ENCODE peak calls at places on chromosome 15, in nine cellular contexts. B is IMR-90, K is keratinocyte, Y is mammary epithelial cell, M is kidney, O is PC-3, S is GM23248, E is astrocyte, Q is fibroblast of lung. G is an unnamed sample. For H3K4me1, the result is how much of the 10 kb centered on the place peaks cover.

GRCh38 chr15:83127547-83128150 is 20.2 kb downstream of the TM6SF1 start:
- DNase-seq in B (no peak), Q (no peak), K (no peak), E (no peak), M (no peak), S (no peak), O (peak), Y (no peak), G (peak)

GRCh38 chr15:32886441-32886840 is 168.6 kb downstream of the GREM1 start:
- DNase-seq in E (no peak), K (no peak), S (no peak), Q (no peak), O (no peak), M (no peak), Y (no peak), B (no peak), G (no peak)

GRCh38 chr15:66652806-66653205 is 49.2 kb upstream of the SMAD6 start:
- DNase-seq in Q (no peak), M (no peak), O (no peak), S (no peak), Y (no peak), E (no peak), B (no peak), K (no peak), G (no peak)

GRCh38 chr15:39075756-39076341 is 505.0 kb upstream of the THBS1 start:
- DNase-seq in M (no peak), B (no peak), Y (no peak), S (peak), K (no peak), O (no peak), Q (peak), E (peak), G (no peak)

GRCh38 chr15:87877114-87877810 is 379.3 kb downstream of the NTRK3 start:
- DNase-seq in Q (peak), S (peak), M (no peak), E (peak), K (no peak), O (no peak), B (peak), Y (no peak), G (no peak)

GRCh38 chr15:36914466-36914865 is 185.9 kb downstream of the MEIS2 start:
- DNase-seq in S (no peak), Q (no peak), E (no peak), Y (no peak), O (no peak), M (no peak), K (no peak), B (no peak), G (no peak)

GRCh38 chr15:40856736-40857135 is 12.9 kb downstream of the SPINT1 start:
- DNase-seq in M (peak), Y (no peak), K (no peak), O (no peak), E (no peak), B (no peak), Q (no peak), S (no peak), G (no peak)

GRCh38 chr15:58355965-58356358 is 75.8 kb upstream of the LIPC start:
- DNase-seq in S (no peak), E (no peak), Y (no peak), O (no peak), M (no peak), K (no peak), Q (no peak), B (no peak), G (no peak)

GRCh38 chr15:41634072-41634628 is 26.1 kb upstream of the MGA start:
- DNase-seq in B (no peak), Y (no peak), Q (no peak), K (no peak), O (no peak), M (no peak), S (no peak), E (no peak), G (no peak)

GRCh38 chr15:63094495-63094931 is 27.1 kb upstream of the LACTB start:
- DNase-seq in S (peak), M (no peak), Q (peak), O (no peak), K (no peak), B (peak), E (peak), Y (no peak), G (peak)

GRCh38 chr15:61318276-61318675 is 89.2 kb upstream of the RORA start:
- DNase-seq in K (no peak), Y (no peak), B (no peak), Q (no peak), M (no peak), E (no peak), S (no peak), O (no peak), G (no peak)

GRCh38 chr15:83206387-83206970 is 1.1 kb downstream of the HDGFL3 start:
- DNase-seq in S (peak), E (no peak), O (peak), M (no peak), Q (peak), B (no peak), K (no peak), Y (peak), G (no peak)

GRCh38 chr15:65095011-65095746 is 18.6 kb downstream of the KBTBD13 start:
- DNase-seq in E (no peak), B (no peak), K (no peak), S (no peak), M (no peak), Y (no peak), O (no peak), Q (no peak), G (no peak)

GRCh38 chr15:47870956-47871625 is 153.8 kb downstream of the SEMA6D start:
- DNase-seq in Y (peak), B (peak), K (no peak), S (peak), O (peak), Q (peak), M (no peak), E (peak), G (peak)

GRCh38 chr15:83292317-83292716 is 7.9 kb upstream of the BNC1 start:
- DNase-seq in B (peak), Y (peak), S (peak), O (peak), K (no peak), E (peak), Q (peak), M (no peak), G (no peak)

GRCh38 chr15:40500584-40501330 is 30.0 kb downstream of the CHST14 start:
- DNase-seq in E (peak), Y (peak), K (no peak), Q (peak), S (peak), M (no peak), O (peak), B (peak), G (peak)

GRCh38 chr15:31238906-31239305 is 87.7 kb upstream of the KLF13 start:
- DNase-seq in Q (no peak), O (no peak), Y (no peak), K (no peak), S (no peak), B (no peak), E (no peak), M (peak), G (no peak)

GRCh38 chr15:31238369-31238768 is 88.3 kb upstream of the KLF13 start:
- DNase-seq in Q (no peak), O (no peak), Y (no peak), B (no peak), K (no peak), M (no peak), S (no peak), E (no peak), G (no peak)

GRCh38 chr15:31235298-31236183 is 91.1 kb upstream of the KLF13 start:
- DNase-seq in B (no peak), M (peak), E (peak), Y (no peak), K (no peak), Q (peak), O (no peak), S (peak), G (peak)

GRCh38 chr15:31236184-31237041 is 90.2 kb upstream of the KLF13 start:
- DNase-seq in S (peak), Q (peak), Y (peak), E (peak), M (peak), K (no peak), B (peak), O (peak), G (peak)

GRCh38 chr15:31237042-31237324 is 89.7 kb upstream of the KLF13 start:
- DNase-seq in M (no peak), K (no peak), E (no peak), B (no peak), S (no peak), Q (peak), O (no peak), Y (no peak), G (no peak)
- H3K4me3 ChIP-seq in M (no peak), K (no peak), E (no peak), B (no peak), S (no peak), Q (no peak), O (no peak), Y (no peak), G (peak)

DNA sequence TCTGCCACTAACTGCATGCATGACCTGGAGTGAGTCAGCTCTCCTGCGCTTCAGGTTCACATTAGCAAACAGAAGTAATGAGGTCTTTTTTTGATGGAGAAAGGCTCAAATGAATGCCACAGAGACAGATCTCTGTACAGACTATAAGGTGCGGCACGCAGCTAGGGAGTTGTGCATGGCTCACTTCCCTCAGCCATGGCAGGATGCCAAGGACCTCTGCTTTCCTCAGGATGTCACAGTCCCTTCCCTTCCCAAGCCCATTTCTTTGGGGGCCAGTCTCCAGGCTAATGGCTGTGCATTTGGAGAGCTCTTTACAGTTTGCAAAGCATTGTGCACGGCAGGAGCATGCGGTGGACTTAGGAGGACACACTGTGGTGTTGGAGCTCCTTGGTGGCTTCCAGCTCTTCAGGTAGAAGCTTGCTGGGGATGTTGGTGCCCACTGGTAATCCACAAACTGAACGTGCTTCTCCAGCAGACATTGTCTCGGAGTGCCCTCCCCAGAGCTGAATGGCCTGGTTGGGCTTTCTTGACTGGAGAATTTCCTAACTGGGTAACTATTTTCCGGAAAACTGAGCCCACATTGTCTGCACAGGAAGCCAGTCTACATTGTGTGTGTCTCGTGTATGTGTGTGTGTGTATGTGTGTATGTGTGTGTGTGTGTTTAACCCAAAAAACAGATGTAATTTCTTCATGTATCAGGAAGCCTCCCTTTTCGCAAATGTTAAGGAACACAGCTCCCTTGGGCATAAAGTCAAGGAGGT is 172.5 kb upstream of the TLE3 start:
- DNase-seq in S (no peak), O (peak), Y (no peak), M (peak), B (no peak), E (no peak), K (no peak), Q (no peak), G (peak)
- H3K4me1 ChIP-seq in S (under half), O (under half), Y (under half), M (under half), B (under half), E (under half), K (under half), Q (under half), G (half or more)

GRCh38 chr15:74399511-74400312 is 32.3 kb upstream of the CYP11A1 start:
- DNase-seq in B (peak), K (no peak), S (peak), Q (peak), Y (peak), M (no peak), E (peak), O (peak), G (no peak)
- H3K9ac ChIP-seq in B (peak), K (peak), S (peak), Q (no peak), Y (no peak), M (no peak), E (peak), O (peak), G (peak)

GRCh38 chr15:72074335-72075060 is 43.5 kb downstream of the MYO9A start:
- DNase-seq in Y (no peak), Q (no peak), K (no peak), M (no peak), O (no peak), S (no peak), B (no peak), E (no peak), G (no peak)
- H3K4me3 ChIP-seq in Y (no peak), Q (no peak), K (no peak), M (no peak), O (no peak), S (no peak), B (no peak), E (no peak), G (no peak)

DNA sequence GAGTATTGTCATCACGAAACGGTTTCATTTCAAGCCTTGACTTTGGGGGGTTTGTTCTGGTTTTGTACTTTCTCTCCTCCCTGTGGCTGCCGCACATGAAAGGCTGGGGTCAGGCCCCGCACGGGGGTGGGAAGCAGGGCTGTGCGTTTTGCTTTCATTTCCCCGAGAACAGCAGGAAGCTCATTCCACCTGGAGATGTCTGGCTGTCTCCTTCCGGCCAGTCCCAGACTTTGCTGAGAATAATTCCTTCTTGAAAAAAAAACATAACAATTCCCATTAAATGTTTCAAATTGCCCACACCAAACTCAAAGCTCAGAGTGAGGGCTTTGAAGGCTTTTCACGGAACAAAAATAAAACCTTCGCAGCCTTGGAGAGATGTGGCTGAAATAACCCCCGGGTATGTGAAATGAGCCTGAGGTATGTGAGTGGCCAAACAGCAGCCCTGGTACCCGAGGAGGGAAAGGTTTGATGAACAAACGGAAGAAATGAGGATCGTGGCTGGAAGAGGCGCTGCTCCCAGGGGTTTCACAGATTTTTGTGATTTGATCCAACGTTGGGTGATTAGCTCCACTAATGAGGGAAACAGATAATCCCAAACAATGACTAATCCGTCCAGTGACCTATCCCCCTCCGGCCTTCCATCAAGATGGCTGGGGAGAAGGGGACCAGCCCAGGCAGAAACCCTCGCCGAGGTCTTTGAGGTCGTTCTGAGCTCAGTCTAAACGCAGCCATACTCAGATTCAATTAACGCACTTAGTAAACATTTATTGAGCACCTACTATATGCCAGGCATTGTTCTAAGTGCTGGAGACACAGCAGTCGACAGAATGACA is 126.9 kb upstream of the MEF2A start:
- DNase-seq in M (peak), Y (no peak), K (no peak), Q (peak), S (peak), E (no peak), O (no peak), B (no peak), G (peak)
- H3K4me1 ChIP-seq in M (under half), Y (under half), K (under half), Q (under half), S (under half), E (under half), O (under half), B (under half), G (under half)

GRCh38 chr15:29668120-29668602 is 154.1 kb downstream of the TJP1 start:
- DNase-seq in K (peak), Y (peak), Q (peak), B (peak), O (peak), S (peak), E (peak), M (no peak), G (peak)
- H3K9ac ChIP-seq in K (no peak), Y (no peak), Q (no peak), B (no peak), O (no peak), S (no peak), E (no peak), M (no peak), G (no peak)

DNA sequence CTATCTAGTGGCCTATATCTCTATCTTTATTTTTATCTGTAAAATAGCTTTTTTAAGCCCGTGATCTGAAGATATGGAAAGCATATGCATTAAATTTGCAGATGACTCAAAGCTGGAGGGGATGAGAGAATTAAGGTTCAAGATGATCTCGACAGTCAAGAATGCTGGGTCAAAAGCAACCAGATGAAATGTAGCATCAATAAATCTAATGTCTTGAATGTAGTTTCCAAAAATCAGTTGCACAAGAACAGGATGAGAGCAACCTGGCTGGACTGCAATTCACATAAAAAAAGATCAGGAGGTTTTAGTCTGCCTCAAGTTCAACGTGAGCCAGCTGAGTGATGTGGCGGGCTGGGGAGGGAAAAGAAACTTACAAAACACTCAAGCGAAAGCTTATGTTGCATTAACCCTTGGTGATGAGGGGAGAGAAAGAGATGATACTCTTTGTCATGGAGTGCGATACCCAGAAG is 221.3 kb upstream of the TLE3 start:
- DNase-seq in Q (peak), B (peak), K (no peak), O (peak), S (peak), Y (peak), M (no peak), E (peak), G (peak)
- H3K4me3 ChIP-seq in Q (no peak), B (no peak), K (no peak), O (no peak), S (no peak), Y (no peak), M (no peak), E (no peak), G (no peak)

GRCh38 chr15:81170504-81170903 is 26.2 kb upstream of the IL16 start:
- DNase-seq in Y (no peak), Q (peak), S (no peak), E (no peak), M (no peak), K (no peak), B (no peak), O (no peak), G (peak)

GRCh38 chr15:81165565-81165964 is 31.1 kb upstream of the IL16 start:
- DNase-seq in M (no peak), Y (peak), K (no peak), B (peak), S (peak), O (no peak), E (no peak), Q (peak), G (no peak)

GRCh38 chr15:81163961-81164800 is 30.1 kb downstream of the CFAP161 start:
- DNase-seq in K (no peak), O (no peak), Y (peak), S (peak), B (peak), M (no peak), Q (peak), E (peak), G (peak)

GRCh38 chr15:81168680-81169079 is 28.0 kb upstream of the IL16 start:
- DNase-seq in Q (no peak), K (no peak), S (peak), Y (no peak), B (no peak), E (no peak), O (no peak), M (no peak), G (no peak)

DNA sequence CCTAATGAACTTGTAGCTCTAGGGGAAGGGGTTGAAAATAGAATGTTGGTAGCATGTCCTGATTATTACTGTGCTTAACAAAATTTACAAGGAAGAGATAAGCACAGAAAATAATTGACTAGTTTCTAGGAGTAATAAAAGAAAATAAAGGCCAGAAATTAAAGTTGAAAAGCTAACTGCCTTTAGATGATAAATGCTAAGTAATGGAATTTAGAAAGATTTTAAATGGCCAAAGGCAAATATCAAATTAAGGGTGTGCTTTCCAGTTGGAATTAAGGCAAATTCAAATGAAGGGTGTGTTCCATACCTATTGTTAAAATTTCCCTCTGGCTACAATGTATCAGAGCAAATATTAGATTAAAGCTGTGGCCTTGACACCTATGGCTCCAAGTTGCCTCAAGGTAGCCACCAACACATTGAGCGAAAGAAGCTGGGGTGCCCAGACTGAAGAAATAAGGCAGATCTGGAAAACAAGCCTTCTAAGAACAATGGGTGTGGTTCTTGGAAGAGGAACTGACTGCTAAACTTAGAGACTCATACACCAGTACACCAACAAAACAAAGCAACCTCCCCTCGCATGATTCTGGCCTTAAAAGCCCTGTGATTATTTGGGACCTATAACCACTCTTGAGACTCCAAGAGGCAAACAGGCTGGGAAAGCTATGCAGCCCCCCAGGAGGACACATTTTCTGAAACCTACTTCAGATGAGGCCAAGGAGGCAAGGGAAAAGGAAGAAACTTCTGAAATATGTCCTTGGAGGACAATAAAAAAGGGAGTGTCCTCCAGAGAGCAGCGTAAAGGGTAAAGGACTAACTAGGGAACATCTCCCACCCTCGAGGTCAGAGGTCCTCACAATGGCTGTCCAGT is 29.5 kb upstream of the IL16 start:
- DNase-seq in Y (no peak), M (no peak), S (peak), O (no peak), B (no peak), K (no peak), E (no peak), Q (no peak), G (no peak)
- H3K4me1 ChIP-seq in Y (under half), M (under half), S (under half), O (under half), B (under half), K (under half), E (under half), Q (under half), G (under half)

GRCh38 chr15:68834356-68834755 is 13.7 kb upstream of the ANP32A start:
- DNase-seq in E (no peak), B (no peak), O (no peak), S (no peak), Y (no peak), Q (no peak), K (no peak), M (no peak), G (no peak)
- H3K9ac ChIP-seq in E (no peak), B (no peak), O (no peak), S (no peak), Y (no peak), Q (no peak), K (no peak), M (no peak), G (no peak)